ENCODE peak calls at places on chromosome 12, in six cellular contexts. One of them, this sample, is unnamed.
A peak's percentile ranks its signal among the peaks of the same experiment; 100 is the strongest.

GRCh38 chr12:91604897-91605296 is 422.3 kb upstream of the DCN start:
- DNase-seq in kidney epithelial cell: no peak
- DNase-seq in NB4: no peak
- DNase-seq in colonic mucosa: no peak
- DNase-seq in transverse colon: no peak
- DNase-seq in heart left ventricle: no peak
- DNase-seq in this sample: no peak

GRCh38 chr12:108843187-108843586 is 14.2 kb downstream of the SSH1 start:
- DNase-seq in NB4: peak; percentile 81
- DNase-seq in transverse colon: no peak
- DNase-seq in heart left ventricle: no peak
- DNase-seq in colonic mucosa: no peak
- DNase-seq in kidney epithelial cell: no peak
- DNase-seq in this sample: no peak

GRCh38 chr12:117084405-117085317 is 14.6 kb downstream of the TESC start:
- DNase-seq in colonic mucosa: no peak
- DNase-seq in NB4: no peak
- DNase-seq in kidney epithelial cell: no peak
- DNase-seq in heart left ventricle: no peak
- DNase-seq in transverse colon: no peak
- DNase-seq in this sample: no peak

GRCh38 chr12:101967506-101967905 is 90.1 kb downstream of the DRAM1 start:
- DNase-seq in NB4: peak; percentile 68
- DNase-seq in kidney epithelial cell: no peak
- DNase-seq in heart left ventricle: no peak
- DNase-seq in colonic mucosa: no peak
- DNase-seq in transverse colon: no peak
- DNase-seq in this sample: no peak

GRCh38 chr12:15842106-15842505 is 40.1 kb upstream of the STRAP start:
- DNase-seq in NB4: no peak
- DNase-seq in heart left ventricle: no peak
- DNase-seq in kidney epithelial cell: peak; percentile 26
- DNase-seq in transverse colon: no peak
- DNase-seq in colonic mucosa: no peak
- DNase-seq in this sample: peak; percentile 25

GRCh38 chr12:104286538-104287482 is 16.7 kb upstream of the EID3 start:
- DNase-seq in kidney epithelial cell: no peak
- DNase-seq in transverse colon: peak; percentile 96
- DNase-seq in heart left ventricle: peak; percentile 93
- DNase-seq in NB4: peak; percentile 100
- DNase-seq in colonic mucosa: peak; percentile 96
- DNase-seq in this sample: peak; percentile 99

GRCh38 chr12:24898606-24899005 is 50.3 kb downstream of the BCAT1 start:
- DNase-seq in heart left ventricle: no peak
- DNase-seq in kidney epithelial cell: no peak
- DNase-seq in transverse colon: no peak
- DNase-seq in colonic mucosa: no peak
- DNase-seq in NB4: no peak
- DNase-seq in this sample: no peak

GRCh38 chr12:104793280-104793679 is 164.8 kb downstream of the SLC41A2 start:
- DNase-seq in transverse colon: no peak
- DNase-seq in NB4: no peak
- DNase-seq in heart left ventricle: no peak
- DNase-seq in colonic mucosa: no peak
- DNase-seq in kidney epithelial cell: peak; percentile 25
- DNase-seq in this sample: peak; percentile 41

GRCh38 chr12:93569656-93570551 is 2.6 kb upstream of the SOCS2 start:
- DNase-seq in NB4: peak; percentile 96
- DNase-seq in heart left ventricle: peak; percentile 90
- DNase-seq in kidney epithelial cell: no peak
- DNase-seq in colonic mucosa: peak; percentile 93
- DNase-seq in transverse colon: peak; percentile 90
- DNase-seq in this sample: peak; percentile 94

GRCh38 chr12:8018666-8019581 is 13.6 kb upstream of the FOXJ2 start:
- DNase-seq in transverse colon: no peak
- DNase-seq in kidney epithelial cell: no peak
- DNase-seq in heart left ventricle: no peak
- DNase-seq in colonic mucosa: no peak
- DNase-seq in NB4: peak; percentile 92
- DNase-seq in this sample: peak; percentile 32

GRCh38 chr12:89299951-89300350 is 52.4 kb downstream of the DUSP6 start:
- DNase-seq in heart left ventricle: no peak
- DNase-seq in kidney epithelial cell: no peak
- DNase-seq in transverse colon: no peak
- DNase-seq in colonic mucosa: no peak
- DNase-seq in NB4: no peak
- DNase-seq in this sample: no peak

GRCh38 chr12:91109148-91109564 is 2.1 kb downstream of the LUM start:
- DNase-seq in kidney epithelial cell: no peak
- DNase-seq in NB4: peak; percentile 68
- DNase-seq in colonic mucosa: peak; percentile 82
- DNase-seq in transverse colon: peak; percentile 70
- DNase-seq in heart left ventricle: peak; percentile 72
- DNase-seq in this sample: peak; percentile 86

GRCh38 chr12:4720637-4720995 is 416 bp downstream of the GALNT8 start:
- DNase-seq in NB4: no peak
- DNase-seq in kidney epithelial cell: no peak
- DNase-seq in transverse colon: peak; percentile 32
- DNase-seq in colonic mucosa: peak; percentile 59
- DNase-seq in heart left ventricle: no peak
- DNase-seq in this sample: no peak

GRCh38 chr12:7439579-7440505 is 4.1 kb downstream of the CD163L1 start:
- DNase-seq in NB4: peak; percentile 83
- DNase-seq in colonic mucosa: peak; percentile 57
- DNase-seq in transverse colon: peak; percentile 47
- DNase-seq in kidney epithelial cell: no peak
- DNase-seq in heart left ventricle: no peak
- DNase-seq in this sample: peak; percentile 63

GRCh38 chr12:63915105-63915830 is 70.8 kb downstream of the SRGAP1 start:
- DNase-seq in kidney epithelial cell: no peak
- DNase-seq in heart left ventricle: no peak
- DNase-seq in transverse colon: no peak
- DNase-seq in NB4: no peak
- DNase-seq in colonic mucosa: no peak
- DNase-seq in this sample: peak; percentile 57

GRCh38 chr12:88998421-88998820 is 353.9 kb downstream of the DUSP6 start:
- DNase-seq in colonic mucosa: no peak
- DNase-seq in transverse colon: no peak
- DNase-seq in heart left ventricle: no peak
- DNase-seq in NB4: no peak
- DNase-seq in kidney epithelial cell: no peak
- DNase-seq in this sample: no peak

GRCh38 chr12:108642269-108642870 is 8.7 kb upstream of the SELPLG start:
- DNase-seq in colonic mucosa: no peak
- DNase-seq in NB4: no peak
- DNase-seq in transverse colon: no peak
- DNase-seq in kidney epithelial cell: no peak
- DNase-seq in heart left ventricle: no peak
- DNase-seq in this sample: no peak

GRCh38 chr12:66883545-66883944 is 204.7 kb upstream of the GRIP1 start:
- DNase-seq in kidney epithelial cell: no peak
- DNase-seq in transverse colon: no peak
- DNase-seq in colonic mucosa: no peak
- DNase-seq in NB4: no peak
- DNase-seq in heart left ventricle: no peak
- DNase-seq in this sample: no peak

GRCh38 chr12:58922849-58923248 is 2.5 kb upstream of the LRIG3 start:
- DNase-seq in heart left ventricle: no peak
- DNase-seq in kidney epithelial cell: no peak
- DNase-seq in NB4: no peak
- DNase-seq in transverse colon: no peak
- DNase-seq in colonic mucosa: no peak
- DNase-seq in this sample: no peak

DNA sequence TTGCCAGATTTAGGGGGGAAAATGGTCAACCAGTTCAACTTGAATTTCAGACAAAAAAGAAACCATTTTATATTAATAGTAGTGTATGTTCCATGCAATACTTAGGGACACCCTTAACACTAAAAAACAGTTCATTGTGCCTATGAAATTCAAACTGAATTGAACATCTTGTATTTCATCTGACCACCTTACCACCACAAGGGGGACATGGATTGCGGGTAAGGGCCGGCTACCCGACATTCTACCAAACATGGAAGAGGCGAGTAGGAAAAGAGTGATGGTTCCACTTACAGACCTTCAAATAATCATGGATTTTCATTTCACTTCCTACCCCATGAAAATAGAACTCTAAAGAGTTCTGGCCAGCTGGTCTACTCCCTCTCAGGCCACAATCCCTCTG is 10.3 kb upstream of the STK38L start:
- DNase-seq in NB4: no peak
- DNase-seq in heart left ventricle: no peak
- DNase-seq in transverse colon: no peak
- DNase-seq in colonic mucosa: no peak
- DNase-seq in kidney epithelial cell: no peak
- DNase-seq in this sample: no peak
- TF ChIP-seq CTCF in NB4: peak; percentile 13
- TF ChIP-seq CTCF in heart left ventricle: no peak
- TF ChIP-seq CTCF in transverse colon: no peak
- TF ChIP-seq CTCF in colonic mucosa: no peak
- TF ChIP-seq CTCF in kidney epithelial cell: no peak
- TF ChIP-seq CTCF in this sample: peak; percentile 11

DNA sequence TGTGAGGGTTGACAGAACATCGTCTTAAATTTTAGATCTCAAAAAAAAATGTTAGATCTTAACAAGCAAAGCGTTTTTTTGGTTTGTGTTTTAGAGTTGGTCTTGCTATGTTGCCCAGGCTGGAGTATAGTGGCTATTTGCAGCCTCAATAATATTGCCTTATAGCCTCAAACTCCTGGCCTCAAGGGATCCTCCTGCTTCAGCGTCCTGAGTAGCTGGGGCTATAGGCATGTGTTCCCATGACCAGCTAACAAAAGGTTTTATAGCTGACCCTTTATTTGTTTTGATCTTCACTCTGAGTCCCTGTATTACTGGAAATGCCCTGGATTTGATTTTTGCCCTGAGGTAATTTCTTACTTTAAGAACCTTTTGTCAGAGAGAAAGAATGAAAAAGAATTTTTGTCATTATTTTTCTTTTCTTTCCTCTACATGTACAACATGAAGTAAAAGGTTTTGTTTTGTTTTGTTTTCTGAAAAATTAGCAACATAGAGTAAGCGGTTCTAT is 5.2 kb downstream of the INHBC start:
- DNase-seq in NB4: no peak
- DNase-seq in colonic mucosa: no peak
- DNase-seq in heart left ventricle: no peak
- DNase-seq in transverse colon: no peak
- DNase-seq in kidney epithelial cell: no peak
- DNase-seq in this sample: no peak
- TF ChIP-seq CTCF in NB4: no peak
- TF ChIP-seq CTCF in colonic mucosa: no peak
- TF ChIP-seq CTCF in heart left ventricle: no peak
- TF ChIP-seq CTCF in transverse colon: no peak
- TF ChIP-seq CTCF in kidney epithelial cell: no peak
- TF ChIP-seq CTCF in this sample: no peak

GRCh38 chr12:119988788-119989618 is at the start of gene BICDL1:
- DNase-seq in NB4: peak; percentile 81
- DNase-seq in colonic mucosa: peak; percentile 92
- DNase-seq in kidney epithelial cell: no peak
- DNase-seq in transverse colon: peak; percentile 94
- DNase-seq in heart left ventricle: peak; percentile 56
- DNase-seq in this sample: peak; percentile 24

GRCh38 chr12:119990382-119990874 is 1.4 kb downstream of the BICDL1 start:
- DNase-seq in heart left ventricle: no peak
- DNase-seq in NB4: peak; percentile 30
- DNase-seq in transverse colon: no peak
- DNase-seq in kidney epithelial cell: no peak
- DNase-seq in colonic mucosa: no peak
- DNase-seq in this sample: no peak

GRCh38 chr12:119989619-119990381 is 764 bp downstream of the BICDL1 start:
- DNase-seq in transverse colon: peak; percentile 86
- DNase-seq in kidney epithelial cell: no peak
- DNase-seq in NB4: peak; percentile 86
- DNase-seq in heart left ventricle: peak; percentile 83
- DNase-seq in colonic mucosa: peak; percentile 86
- DNase-seq in this sample: peak; percentile 75

GRCh38 chr12:119992129-119992705 is 3.2 kb downstream of the BICDL1 start:
- DNase-seq in kidney epithelial cell: no peak
- DNase-seq in heart left ventricle: no peak
- DNase-seq in transverse colon: no peak
- DNase-seq in colonic mucosa: no peak
- DNase-seq in NB4: no peak
- DNase-seq in this sample: no peak

GRCh38 chr12:119988440-119988787 is 622 bp upstream of the BICDL1 start:
- DNase-seq in NB4: no peak
- DNase-seq in transverse colon: no peak
- DNase-seq in colonic mucosa: no peak
- DNase-seq in heart left ventricle: no peak
- DNase-seq in kidney epithelial cell: no peak
- DNase-seq in this sample: peak; percentile 30
- TF ChIP-seq CTCF in NB4: peak; percentile 39
- TF ChIP-seq CTCF in transverse colon: no peak
- TF ChIP-seq CTCF in colonic mucosa: no peak
- TF ChIP-seq CTCF in heart left ventricle: no peak
- TF ChIP-seq CTCF in kidney epithelial cell: peak; percentile 39
- TF ChIP-seq CTCF in this sample: peak; percentile 23

DNA sequence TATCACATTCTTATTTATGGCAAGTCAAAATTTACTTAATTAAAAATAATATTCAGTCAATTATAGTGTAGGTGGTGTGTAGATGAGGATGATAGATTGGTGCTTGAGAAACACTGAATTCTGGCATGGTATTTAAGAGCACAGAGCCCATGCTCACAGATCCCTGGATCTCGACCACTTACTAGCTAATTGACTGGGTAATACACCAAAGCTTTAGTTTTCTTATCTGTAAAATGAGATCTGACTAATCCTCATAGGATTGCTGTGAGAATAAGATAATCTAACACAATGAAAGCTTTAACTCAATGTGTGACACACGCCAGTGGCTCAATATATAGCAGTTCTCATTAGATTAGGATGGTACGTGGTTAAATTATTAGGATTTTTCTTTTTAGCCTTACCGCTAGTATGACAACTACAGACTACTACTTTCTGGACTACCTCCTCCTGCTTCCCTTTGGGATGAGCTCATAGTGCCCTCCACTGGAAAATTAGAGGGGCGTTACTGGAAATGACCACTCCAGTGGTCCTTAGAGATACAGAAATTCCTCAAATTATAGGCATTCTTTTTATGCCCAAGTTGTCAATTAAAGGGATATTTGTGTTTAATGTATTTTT is 482.8 kb upstream of the TBX3 start:
- DNase-seq in heart left ventricle: no peak
- DNase-seq in transverse colon: no peak
- DNase-seq in colonic mucosa: no peak
- DNase-seq in NB4: no peak
- DNase-seq in kidney epithelial cell: no peak
- DNase-seq in this sample: peak; percentile 55
- TF ChIP-seq CTCF in heart left ventricle: peak; percentile 41
- TF ChIP-seq CTCF in transverse colon: no peak
- TF ChIP-seq CTCF in colonic mucosa: no peak
- TF ChIP-seq CTCF in NB4: no peak
- TF ChIP-seq CTCF in kidney epithelial cell: no peak
- TF ChIP-seq CTCF in this sample: peak; percentile 42

GRCh38 chr12:121769831-121770301 is 23.6 kb downstream of the RHOF start:
- DNase-seq in NB4: peak; percentile 85
- DNase-seq in transverse colon: peak; percentile 44
- DNase-seq in kidney epithelial cell: no peak
- DNase-seq in colonic mucosa: no peak
- DNase-seq in heart left ventricle: no peak
- DNase-seq in this sample: no peak
- TF ChIP-seq CTCF in NB4: no peak
- TF ChIP-seq CTCF in transverse colon: no peak
- TF ChIP-seq CTCF in kidney epithelial cell: no peak
- TF ChIP-seq CTCF in colonic mucosa: no peak
- TF ChIP-seq CTCF in heart left ventricle: no peak
- TF ChIP-seq CTCF in this sample: no peak